ENCODE peak calls at places on chromosomes 12 and 14, in seven cellular contexts. One of them, this sample, is unnamed.
A peak's percentile ranks its signal among the peaks of the same experiment; 100 is the strongest.

GRCh38 chr12:6052940-6053329 is 71.5 kb downstream of the VWF start:
- DNase-seq in A549: no peak
- DNase-seq in choroid plexus epithelial cell: peak; percentile 59
- DNase-seq in GM13976: no peak
- DNase-seq in GM12864: no peak
- DNase-seq in fibroblast of pulmonary artery: no peak
- DNase-seq in dorsolateral prefrontal cortex: no peak
- DNase-seq in this sample: no peak

GRCh38 chr12:2435511-2435910 is 359.3 kb upstream of the FKBP4 start:
- DNase-seq in A549: no peak
- DNase-seq in choroid plexus epithelial cell: no peak
- DNase-seq in GM13976: no peak
- DNase-seq in GM12864: no peak
- DNase-seq in fibroblast of pulmonary artery: no peak
- DNase-seq in dorsolateral prefrontal cortex: no peak
- DNase-seq in this sample: no peak

GRCh38 chr14:69739486-69739885 is 27.5 kb upstream of the SRSF5 start:
- DNase-seq in A549: no peak
- DNase-seq in choroid plexus epithelial cell: no peak
- DNase-seq in GM13976: no peak
- DNase-seq in GM12864: no peak
- DNase-seq in fibroblast of pulmonary artery: no peak
- DNase-seq in dorsolateral prefrontal cortex: no peak
- DNase-seq in this sample: no peak

GRCh38 chr14:105924951-105925591 is 398.7 kb downstream of the TMEM121 start:
- DNase-seq in A549: no peak
- DNase-seq in choroid plexus epithelial cell: no peak
- DNase-seq in GM13976: no peak
- DNase-seq in GM12864: no peak
- DNase-seq in fibroblast of pulmonary artery: no peak
- DNase-seq in dorsolateral prefrontal cortex: no peak
- DNase-seq in this sample: no peak

GRCh38 chr12:64098709-64099354 is 123.3 kb downstream of the KICS2 start:
- DNase-seq in A549: no peak
- DNase-seq in choroid plexus epithelial cell: peak; percentile 63
- DNase-seq in GM13976: no peak
- DNase-seq in GM12864: no peak
- DNase-seq in fibroblast of pulmonary artery: peak; percentile 87
- DNase-seq in dorsolateral prefrontal cortex: no peak
- DNase-seq in this sample: no peak

GRCh38 chr12:98998697-98999299 is 353.7 kb downstream of the APAF1 start:
- DNase-seq in A549: peak; percentile 47
- DNase-seq in choroid plexus epithelial cell: peak; percentile 68
- DNase-seq in GM13976: peak; percentile 60
- DNase-seq in GM12864: no peak
- DNase-seq in fibroblast of pulmonary artery: peak; percentile 65
- DNase-seq in dorsolateral prefrontal cortex: no peak
- DNase-seq in this sample: no peak

GRCh38 chr14:98062083-98062482 is 1209.9 kb downstream of the BCL11B start:
- DNase-seq in A549: no peak
- DNase-seq in choroid plexus epithelial cell: no peak
- DNase-seq in GM13976: no peak
- DNase-seq in GM12864: no peak
- DNase-seq in fibroblast of pulmonary artery: no peak
- DNase-seq in dorsolateral prefrontal cortex: no peak
- DNase-seq in this sample: no peak

GRCh38 chr14:40841886-40842285 is 764.8 kb upstream of the LRFN5 start:
- DNase-seq in A549: no peak
- DNase-seq in choroid plexus epithelial cell: no peak
- DNase-seq in GM13976: no peak
- DNase-seq in GM12864: no peak
- DNase-seq in fibroblast of pulmonary artery: no peak
- DNase-seq in dorsolateral prefrontal cortex: no peak
- DNase-seq in this sample: no peak

GRCh38 chr12:109782322-109782695 is 50.9 kb downstream of the TRPV4 start:
- DNase-seq in A549: no peak
- DNase-seq in choroid plexus epithelial cell: no peak
- DNase-seq in GM13976: no peak
- DNase-seq in GM12864: no peak
- DNase-seq in fibroblast of pulmonary artery: no peak
- DNase-seq in dorsolateral prefrontal cortex: no peak
- DNase-seq in this sample: no peak

GRCh38 chr12:74747305-74747704 is 209.7 kb downstream of the ATXN7L3B start:
- DNase-seq in A549: peak; percentile 33
- DNase-seq in choroid plexus epithelial cell: peak; percentile 69
- DNase-seq in GM13976: no peak
- DNase-seq in GM12864: no peak
- DNase-seq in fibroblast of pulmonary artery: peak; percentile 13
- DNase-seq in dorsolateral prefrontal cortex: no peak
- DNase-seq in this sample: no peak

GRCh38 chr12:30533518-30533917 is 162.2 kb downstream of the IPO8 start:
- DNase-seq in A549: no peak
- DNase-seq in choroid plexus epithelial cell: no peak
- DNase-seq in GM13976: no peak
- DNase-seq in GM12864: no peak
- DNase-seq in fibroblast of pulmonary artery: peak; percentile 16
- DNase-seq in dorsolateral prefrontal cortex: no peak
- DNase-seq in this sample: no peak

GRCh38 chr14:67031920-67032774 is 157.1 kb upstream of the GARIN2 start:
- DNase-seq in A549: no peak
- DNase-seq in choroid plexus epithelial cell: no peak
- DNase-seq in GM13976: no peak
- DNase-seq in GM12864: no peak
- DNase-seq in fibroblast of pulmonary artery: no peak
- DNase-seq in dorsolateral prefrontal cortex: no peak
- DNase-seq in this sample: no peak

DNA sequence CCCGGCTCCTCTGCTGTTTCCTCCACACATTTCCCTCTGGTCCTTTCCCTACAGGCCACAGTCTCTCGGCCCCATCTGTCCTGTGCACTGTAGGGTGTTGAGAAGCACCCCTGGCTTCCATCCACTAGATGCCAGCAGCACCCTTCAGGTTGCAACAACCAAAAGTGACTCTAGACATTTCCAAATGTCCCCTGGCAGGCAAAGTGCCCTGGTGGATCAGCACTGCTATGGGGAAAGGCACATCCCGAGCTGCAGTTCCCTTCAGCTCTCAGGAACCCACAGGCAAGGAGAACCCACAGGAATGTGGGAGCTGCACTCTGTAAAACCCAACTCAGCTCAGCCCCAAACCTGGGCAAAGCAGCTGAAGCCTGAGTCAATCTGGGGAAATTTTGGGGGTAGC is 77.0 kb downstream of the RBM19 start:
- DNase-seq in A549: no peak
- DNase-seq in choroid plexus epithelial cell: peak; percentile 30
- DNase-seq in GM13976: no peak
- DNase-seq in GM12864: no peak
- DNase-seq in fibroblast of pulmonary artery: no peak
- DNase-seq in dorsolateral prefrontal cortex: no peak
- DNase-seq in this sample: no peak
- TF ChIP-seq CTCF in A549: no peak
- TF ChIP-seq CTCF in choroid plexus epithelial cell: peak; percentile 23
- TF ChIP-seq CTCF in GM13976: no peak
- TF ChIP-seq CTCF in GM12864: no peak
- TF ChIP-seq CTCF in fibroblast of pulmonary artery: no peak
- TF ChIP-seq CTCF in dorsolateral prefrontal cortex: no peak
- TF ChIP-seq CTCF in this sample: no peak

GRCh38 chr12:68564166-68564565 is 46.5 kb upstream of the RAP1B start:
- DNase-seq in A549: no peak
- DNase-seq in choroid plexus epithelial cell: no peak
- DNase-seq in GM13976: no peak
- DNase-seq in GM12864: no peak
- DNase-seq in fibroblast of pulmonary artery: no peak
- DNase-seq in dorsolateral prefrontal cortex: no peak
- DNase-seq in this sample: no peak
- TF ChIP-seq CTCF in A549: no peak
- TF ChIP-seq CTCF in choroid plexus epithelial cell: no peak
- TF ChIP-seq CTCF in GM13976: no peak
- TF ChIP-seq CTCF in GM12864: no peak
- TF ChIP-seq CTCF in fibroblast of pulmonary artery: no peak
- TF ChIP-seq CTCF in dorsolateral prefrontal cortex: no peak
- TF ChIP-seq CTCF in this sample: no peak

DNA sequence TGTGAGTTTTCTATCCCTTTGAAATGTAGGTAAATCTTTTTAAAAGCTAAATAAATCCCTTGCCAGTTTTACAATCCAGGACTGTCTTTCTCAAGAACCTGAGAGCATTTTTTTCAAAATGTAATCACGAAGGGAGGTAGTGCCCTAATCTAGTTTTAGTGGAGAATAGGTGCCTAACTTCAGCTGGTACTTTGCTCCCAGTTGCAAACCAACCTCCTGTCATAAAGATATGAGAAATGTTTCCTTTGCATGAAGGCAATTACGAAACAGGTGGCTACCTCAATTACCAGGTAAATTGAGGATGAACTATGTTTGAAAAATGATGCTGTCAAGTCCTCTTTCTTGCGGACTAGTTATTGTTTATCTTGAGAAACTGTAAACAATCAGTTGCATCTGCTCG is 437.9 kb downstream of the DAD1 start:
- DNase-seq in A549: no peak
- DNase-seq in choroid plexus epithelial cell: no peak
- DNase-seq in GM13976: no peak
- DNase-seq in GM12864: no peak
- DNase-seq in fibroblast of pulmonary artery: no peak
- DNase-seq in dorsolateral prefrontal cortex: no peak
- DNase-seq in this sample: no peak
- TF ChIP-seq CTCF in A549: no peak
- TF ChIP-seq CTCF in choroid plexus epithelial cell: no peak
- TF ChIP-seq CTCF in GM13976: no peak
- TF ChIP-seq CTCF in GM12864: no peak
- TF ChIP-seq CTCF in fibroblast of pulmonary artery: no peak
- TF ChIP-seq CTCF in dorsolateral prefrontal cortex: no peak
- TF ChIP-seq CTCF in this sample: no peak

DNA sequence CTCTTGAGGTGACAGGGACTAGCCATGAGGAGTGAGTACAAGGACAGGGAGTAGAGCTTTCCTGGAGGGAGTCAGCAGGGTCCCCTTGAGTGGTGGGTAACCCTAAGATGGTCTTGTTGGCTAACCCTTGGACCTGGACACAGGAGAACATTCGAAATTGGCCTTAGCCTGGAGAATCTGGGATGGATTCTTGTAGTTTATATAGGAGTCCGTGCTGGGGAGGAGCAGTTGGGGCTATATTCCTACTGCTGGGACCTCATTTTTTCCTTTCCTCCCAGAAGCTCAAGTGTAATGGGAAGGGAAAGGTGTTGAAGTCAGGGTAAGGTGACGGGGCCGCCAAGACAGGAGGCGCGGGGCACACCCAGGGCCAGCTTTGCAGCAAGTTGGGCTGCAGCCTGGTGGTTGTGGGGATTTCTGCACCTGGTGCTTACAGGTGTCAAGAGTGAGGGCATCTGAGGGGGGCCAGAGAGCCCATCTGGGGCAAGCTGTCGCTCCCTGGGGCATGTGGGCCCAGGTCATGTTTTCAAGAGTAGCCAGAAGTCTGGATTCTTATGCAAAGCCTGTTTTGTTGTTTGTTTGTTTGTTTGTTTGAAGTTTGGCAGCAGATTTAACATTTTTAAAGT is 5.1 kb downstream of the BCL7A start:
- DNase-seq in A549: no peak
- DNase-seq in choroid plexus epithelial cell: no peak
- DNase-seq in GM13976: peak; percentile 24
- DNase-seq in GM12864: no peak
- DNase-seq in fibroblast of pulmonary artery: no peak
- DNase-seq in dorsolateral prefrontal cortex: no peak
- DNase-seq in this sample: no peak
- TF ChIP-seq CTCF in A549: no peak
- TF ChIP-seq CTCF in choroid plexus epithelial cell: no peak
- TF ChIP-seq CTCF in GM13976: no peak
- TF ChIP-seq CTCF in GM12864: peak; percentile 21
- TF ChIP-seq CTCF in fibroblast of pulmonary artery: no peak
- TF ChIP-seq CTCF in dorsolateral prefrontal cortex: no peak
- TF ChIP-seq CTCF in this sample: no peak

DNA sequence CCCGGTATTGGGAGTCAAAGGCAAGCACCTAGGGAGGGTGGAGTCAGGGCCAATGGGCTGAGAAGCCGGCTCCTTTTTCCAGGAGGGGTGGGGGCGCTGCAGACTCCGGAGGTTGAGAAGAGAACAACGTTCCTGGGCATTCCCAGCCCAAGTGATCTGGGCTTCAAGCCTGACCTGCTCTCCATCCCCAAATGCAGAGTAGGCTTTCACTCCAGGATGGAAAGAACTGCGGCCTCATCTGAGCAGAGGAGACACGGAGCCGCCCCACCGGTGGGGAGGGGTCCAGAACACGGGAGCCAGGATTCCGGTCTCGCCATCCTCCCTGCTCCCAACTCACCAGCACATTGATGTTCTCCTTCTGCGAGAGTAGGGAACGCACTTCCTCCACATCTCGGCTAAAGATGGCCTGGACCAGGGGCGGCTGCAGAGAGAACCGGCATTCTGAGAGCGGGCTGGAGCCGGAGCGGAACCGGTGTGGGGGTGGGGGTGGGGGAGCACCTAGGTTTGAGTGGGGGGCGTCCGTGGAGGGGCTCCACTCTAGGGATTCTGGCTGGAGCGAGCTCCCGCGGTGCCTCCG is 605 bp downstream of the ANKRD52 start:
- DNase-seq in A549: peak; percentile 44
- DNase-seq in choroid plexus epithelial cell: peak; percentile 36
- DNase-seq in GM13976: peak; percentile 51
- DNase-seq in GM12864: no peak
- DNase-seq in fibroblast of pulmonary artery: no peak
- DNase-seq in dorsolateral prefrontal cortex: peak; percentile 28
- DNase-seq in this sample: no peak
- TF ChIP-seq CTCF in A549: peak; percentile 31
- TF ChIP-seq CTCF in choroid plexus epithelial cell: no peak
- TF ChIP-seq CTCF in GM13976: no peak
- TF ChIP-seq CTCF in GM12864: no peak
- TF ChIP-seq CTCF in fibroblast of pulmonary artery: peak; percentile 4
- TF ChIP-seq CTCF in dorsolateral prefrontal cortex: no peak
- TF ChIP-seq CTCF in this sample: no peak

DNA sequence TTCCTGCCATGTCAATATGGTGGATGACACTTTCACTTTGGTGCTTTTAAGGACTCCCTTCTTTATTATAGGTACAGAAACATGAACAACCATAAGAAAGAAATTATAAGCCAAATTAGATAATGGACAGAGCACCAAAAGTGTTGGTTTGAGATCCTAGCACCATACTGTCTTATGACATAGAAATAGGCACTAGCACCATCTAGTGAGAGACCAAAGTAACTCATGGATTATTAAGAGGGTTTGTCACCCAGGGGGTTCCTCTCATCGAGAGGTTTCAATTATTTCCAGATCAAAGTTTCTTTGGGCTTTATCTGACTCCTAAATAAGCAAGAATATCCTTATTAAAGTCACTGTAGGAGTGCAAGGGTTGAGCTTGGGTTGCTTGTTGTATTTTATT is 153.0 kb upstream of the DIO2 start:
- DNase-seq in A549: peak; percentile 59
- DNase-seq in choroid plexus epithelial cell: peak; percentile 70
- DNase-seq in GM13976: no peak
- DNase-seq in GM12864: no peak
- DNase-seq in fibroblast of pulmonary artery: peak; percentile 61
- DNase-seq in dorsolateral prefrontal cortex: no peak
- DNase-seq in this sample: no peak
- TF ChIP-seq CTCF in A549: peak; percentile 31
- TF ChIP-seq CTCF in choroid plexus epithelial cell: peak; percentile 59
- TF ChIP-seq CTCF in GM13976: no peak
- TF ChIP-seq CTCF in GM12864: peak; percentile 28
- TF ChIP-seq CTCF in fibroblast of pulmonary artery: peak; percentile 57
- TF ChIP-seq CTCF in dorsolateral prefrontal cortex: peak; percentile 19
- TF ChIP-seq CTCF in this sample: no peak